ENCODE peak calls at places on chromosome 6, in seven cellular contexts. O, H, C, K, L, W and X are unnamed samples.

GRCh38 chr6:4853782-4854511 is 77.7 kb downstream of the CDYL start:
- DNase-seq in K (peak), W (peak), L (no peak), O (no peak), H (no peak), C (no peak), X (no peak)

GRCh38 chr6:72328775-72329174 is 293.1 kb upstream of the KCNQ5 start:
- DNase-seq in O (no peak), C (no peak), K (no peak), L (no peak), W (no peak), H (no peak), X (no peak)

GRCh38 chr6:74798302-74798701 is 407.6 kb downstream of the COL12A1 start:
- DNase-seq in W (no peak), K (no peak), C (no peak), L (no peak), O (no peak), H (no peak), X (no peak)

GRCh38 chr6:114997813-114998292 is 655.0 kb upstream of the HS3ST5 start:
- DNase-seq in O (no peak), L (no peak), C (no peak), H (no peak), W (peak), K (no peak), X (peak)

GRCh38 chr6:169236545-169236944 is 17.1 kb downstream of the THBS2 start:
- DNase-seq in L (no peak), H (no peak), W (no peak), C (no peak), K (no peak), O (no peak), X (no peak)

GRCh38 chr6:101730954-101731353 is 337.4 kb downstream of the GRIK2 start:
- DNase-seq in C (no peak), H (no peak), W (no peak), L (no peak), O (no peak), K (no peak), X (no peak)

GRCh38 chr6:115948751-115949150 is 111.9 kb downstream of the FRK start:
- DNase-seq in H (no peak), C (no peak), K (no peak), L (no peak), O (no peak), W (no peak), X (no peak)

GRCh38 chr6:157791461-157791860 is 31.6 kb upstream of the SNX9 start:
- DNase-seq in O (no peak), H (no peak), L (no peak), W (no peak), K (no peak), C (no peak), X (no peak)

GRCh38 chr6:28489366-28490190 is 26.0 kb downstream of the GPX6 start:
- DNase-seq in L (peak), H (peak), C (peak), W (peak), K (peak), O (peak), X (peak)

GRCh38 chr6:106080106-106081095 is 5.7 kb upstream of the PRDM1 start:
- DNase-seq in K (no peak), L (no peak), O (no peak), C (no peak), H (no peak), W (no peak), X (no peak)

GRCh38 chr6:42168650-42169049 is 4.5 kb upstream of the GUCA1A start:
- DNase-seq in K (no peak), H (no peak), O (no peak), L (no peak), W (no peak), C (no peak), X (no peak)

GRCh38 chr6:52423448-52423847 is 3.3 kb downstream of the EFHC1 start:
- DNase-seq in O (no peak), C (no peak), W (no peak), L (no peak), H (no peak), K (no peak), X (no peak)

GRCh38 chr6:158911746-158912158 is 88.2 kb downstream of the RSPH3 start:
- DNase-seq in C (no peak), O (no peak), W (no peak), H (no peak), L (peak), K (no peak), X (peak)

GRCh38 chr6:149014631-149015171 is 267.9 kb downstream of the UST start:
- DNase-seq in L (no peak), O (no peak), C (peak), W (no peak), K (no peak), H (no peak), X (no peak)

GRCh38 chr6:170445487-170445886 is 107.6 kb downstream of the PSMB1 start:
- DNase-seq in K (no peak), L (no peak), W (no peak), C (no peak), H (no peak), O (no peak), X (no peak)

GRCh38 chr6:27209659-27210269 is 37.7 kb upstream of the PRSS16 start:
- DNase-seq in L (no peak), K (peak), O (no peak), W (no peak), H (no peak), C (no peak), X (no peak)

DNA sequence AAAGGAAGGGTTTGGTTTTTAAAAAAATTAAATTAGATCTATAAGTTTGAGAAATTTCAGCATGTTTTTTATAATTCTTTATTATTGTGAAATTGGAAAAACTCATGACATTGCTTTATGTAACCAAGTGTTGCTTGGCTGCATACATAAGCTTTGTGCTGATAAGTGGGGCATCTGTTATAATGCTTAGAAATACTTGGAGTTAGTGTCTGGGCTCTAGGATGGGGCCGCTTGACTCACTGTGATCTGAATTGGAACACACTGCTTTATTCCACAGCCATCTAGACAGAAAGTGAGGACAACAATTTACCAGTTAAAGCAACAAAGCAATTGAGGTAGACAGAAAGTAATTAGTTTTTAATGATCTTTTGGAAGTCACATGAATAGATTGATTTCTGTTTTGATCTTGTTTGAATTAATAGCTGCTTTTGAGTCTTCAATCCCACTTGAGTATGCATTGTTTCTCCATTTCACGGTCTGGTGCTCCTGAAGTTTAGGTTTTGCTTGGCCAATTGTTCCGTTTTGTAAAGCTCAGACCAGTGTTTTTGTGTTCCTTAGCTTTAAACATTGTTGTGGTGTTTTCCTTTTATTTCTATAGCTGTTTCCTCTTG is 157.4 kb downstream of the TRMT11 start:
- DNase-seq in W (no peak), O (no peak), K (no peak), H (no peak), L (no peak), C (no peak), X (no peak)
- TF ChIP-seq TAF1 in W (no peak), O (no peak), K (no peak), H (no peak), L (no peak), C (no peak), X (no peak)

GRCh38 chr6:142207265-142207877 is 60.3 kb downstream of the VTA1 start:
- DNase-seq in C (peak), O (peak), L (no peak), W (peak), K (peak), H (no peak), X (no peak)
- TF ChIP-seq TAF1 in C (no peak), O (no peak), L (no peak), W (no peak), K (no peak), H (no peak), X (no peak)

GRCh38 chr6:142900467-142900961 is 44.5 kb downstream of the HIVEP2 start:
- DNase-seq in C (no peak), H (no peak), L (no peak), O (no peak), K (no peak), W (no peak), X (no peak)
- TF ChIP-seq TAF1 in C (no peak), H (no peak), L (no peak), O (no peak), K (no peak), W (no peak), X (no peak)

DNA sequence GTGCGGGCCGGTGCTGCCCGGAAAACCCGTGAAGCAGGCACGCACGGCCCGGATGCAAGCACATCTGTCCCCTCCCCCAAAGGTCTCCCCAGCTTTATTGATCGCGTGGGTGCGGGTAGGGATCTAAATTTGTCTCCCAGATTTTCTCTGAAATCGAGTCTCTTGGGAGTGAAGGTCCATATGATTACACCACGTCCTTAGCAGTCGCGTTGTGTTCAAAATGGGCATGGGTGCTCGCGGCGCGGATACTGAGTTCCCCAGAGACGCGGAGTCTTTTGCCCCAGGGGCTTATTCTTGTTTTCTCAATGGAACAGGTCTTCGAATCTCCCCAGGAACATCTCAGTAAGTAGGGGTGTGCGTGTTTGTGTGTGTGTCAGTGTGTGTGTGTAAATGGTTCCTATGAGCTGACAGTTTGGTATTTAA is 2.8 kb upstream of the ZNF292 start:
- DNase-seq in H (no peak), W (no peak), O (no peak), K (no peak), L (no peak), C (no peak), X (no peak)
- TF ChIP-seq TAF1 in H (no peak), W (no peak), O (no peak), K (no peak), L (no peak), C (no peak), X (no peak)

DNA sequence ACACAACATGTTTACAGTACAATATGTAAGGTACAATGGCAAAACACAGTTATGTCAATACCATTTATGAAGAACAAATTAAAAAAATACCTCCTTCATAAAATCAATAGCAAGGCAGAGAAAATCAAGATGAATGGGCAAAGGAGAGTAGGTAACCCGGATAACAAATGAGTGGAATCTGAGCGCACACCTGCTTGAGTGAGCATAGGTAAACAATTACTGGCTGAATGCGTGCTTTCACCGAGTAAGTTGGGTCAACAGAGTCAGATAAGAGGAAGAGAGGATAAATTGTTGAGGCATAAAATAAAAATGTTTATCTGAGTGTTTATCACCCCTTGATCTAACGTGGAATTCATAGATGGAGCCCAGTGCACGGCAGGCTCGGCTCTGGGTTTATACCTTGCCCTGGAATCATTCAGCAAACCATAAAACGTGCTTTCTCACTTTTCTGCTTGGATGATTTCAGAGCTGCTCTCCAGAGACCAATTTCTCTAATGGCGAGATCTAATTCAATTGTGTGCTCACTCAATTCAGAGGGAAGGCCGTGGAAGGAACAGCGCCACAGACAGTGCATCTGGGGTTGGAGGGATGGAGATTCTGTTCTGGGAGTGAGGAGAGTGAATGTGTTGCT is 224.8 kb upstream of the MAP3K7 start:
- DNase-seq in K (no peak), H (no peak), L (no peak), W (no peak), O (no peak), C (no peak), X (no peak)
- TF ChIP-seq TAF1 in K (no peak), H (no peak), L (no peak), W (no peak), O (no peak), C (no peak), X (no peak)